ENCODE peak calls at places on chromosomes 3 and 15, in seven cellular contexts. I, J, E, R, G, N and Q are unnamed samples.

GRCh38 chr3:44419923-44420650 is 57.4 kb downstream of the ZNF445 start:
- DNase-seq in I (no peak), J (no peak), E (no peak), R (no peak), G (no peak), N (no peak), Q (no peak)

GRCh38 chr15:96593735-96594134 is 263.2 kb downstream of the NR2F2 start:
- DNase-seq in I (no peak), J (no peak), E (no peak), R (no peak), G (no peak), N (no peak), Q (no peak)

GRCh38 chr3:79870006-79870620 is 102.3 kb upstream of the ROBO1 start:
- DNase-seq in I (no peak), J (no peak), E (no peak), R (no peak), G (no peak), N (no peak), Q (no peak)

GRCh38 chr15:70140543-70141375 is 43.0 kb upstream of the TLE3 start:
- DNase-seq in I (peak), J (no peak), E (peak), R (peak), G (peak), N (no peak), Q (peak)

GRCh38 chr3:135239485-135239884 is 444.4 kb downstream of the EPHB1 start:
- DNase-seq in I (no peak), J (no peak), E (no peak), R (no peak), G (no peak), N (peak), Q (no peak)

GRCh38 chr15:66883322-66883911 is 181.4 kb downstream of the SMAD6 start:
- DNase-seq in I (peak), J (peak), E (peak), R (peak), G (peak), N (no peak), Q (no peak)

GRCh38 chr15:40981186-40981585 is 27.9 kb downstream of the CHAC1 start:
- DNase-seq in I (peak), J (no peak), E (no peak), R (no peak), G (no peak), N (no peak), Q (no peak)

GRCh38 chr3:146246493-146246892 is 4.4 kb downstream of the PLSCR4 start:
- DNase-seq in I (peak), J (no peak), E (no peak), R (no peak), G (no peak), N (no peak), Q (no peak)

GRCh38 chr3:21524113-21524512 is 226.9 kb downstream of the ZNF385D start:
- DNase-seq in I (no peak), J (no peak), E (no peak), R (no peak), G (no peak), N (peak), Q (no peak)

GRCh38 chr3:66809579-66809958 is 188.5 kb upstream of the KBTBD8 start:
- DNase-seq in I (peak), J (no peak), E (no peak), R (peak), G (no peak), N (no peak), Q (peak)

GRCh38 chr15:83193721-83194120 is 13.9 kb downstream of the HDGFL3 start:
- DNase-seq in I (no peak), J (no peak), E (no peak), R (no peak), G (no peak), N (no peak), Q (no peak)

GRCh38 chr3:98734737-98735136 is 28.4 kb upstream of the ST3GAL6 start:
- DNase-seq in I (peak), J (no peak), E (no peak), R (no peak), G (no peak), N (peak), Q (no peak)

GRCh38 chr3:43794776-43795175 is 104.0 kb downstream of the ABHD5 start:
- DNase-seq in I (no peak), J (peak), E (no peak), R (no peak), G (no peak), N (no peak), Q (no peak)

GRCh38 chr3:16448691-16449090 is 64.8 kb downstream of the RFTN1 start:
- DNase-seq in I (peak), J (peak), E (peak), R (no peak), G (no peak), N (no peak), Q (peak)

GRCh38 chr3:143480306-143480852 is 360.8 kb downstream of the CHST2 start:
- DNase-seq in I (peak), J (no peak), E (peak), R (no peak), G (no peak), N (no peak), Q (no peak)

GRCh38 chr3:133882986-133883586 is 12.6 kb downstream of the RAB6B start:
- DNase-seq in I (no peak), J (no peak), E (no peak), R (no peak), G (no peak), N (no peak), Q (no peak)

GRCh38 chr3:35639251-35640185 is at the start of gene ARPP21:
- DNase-seq in I (peak), J (no peak), E (peak), R (no peak), G (peak), N (peak), Q (peak)

GRCh38 chr3:14366233-14366632 is 36.2 kb upstream of the SLC6A6 start:
- DNase-seq in I (no peak), J (no peak), E (no peak), R (no peak), G (no peak), N (no peak), Q (no peak)

GRCh38 chr15:99592135-99592845 is 26.5 kb downstream of the MEF2A start:
- DNase-seq in I (peak), J (no peak), E (no peak), R (no peak), G (no peak), N (no peak), Q (no peak)

GRCh38 chr15:42608110-42608531 is 32.7 kb downstream of the STARD9 start:
- DNase-seq in I (peak), J (no peak), E (no peak), R (no peak), G (no peak), N (no peak), Q (peak)

GRCh38 chr15:65132841-65133549 is 613 bp downstream of the PDCD7 start:
- DNase-seq in I (peak), J (no peak), E (peak), R (peak), G (peak), N (peak), Q (peak)

GRCh38 chr3:60912876-60913275 is 338.4 kb downstream of the FHIT start:
- DNase-seq in I (no peak), J (no peak), E (peak), R (no peak), G (no peak), N (no peak), Q (no peak)

GRCh38 chr3:187973977-187974856 is 179.7 kb upstream of the LPP start:
- DNase-seq in I (no peak), J (no peak), E (no peak), R (no peak), G (no peak), N (no peak), Q (no peak)

GRCh38 chr3:156307704-156308103 is 187.3 kb downstream of the KCNAB1 start:
- DNase-seq in I (peak), J (no peak), E (no peak), R (no peak), G (no peak), N (no peak), Q (no peak)

GRCh38 chr3:194103475-194103874 is 32.5 kb upstream of the HES1 start:
- DNase-seq in I (no peak), J (no peak), E (no peak), R (no peak), G (no peak), N (no peak), Q (no peak)

GRCh38 chr3:134083626-134084229 is 54.0 kb upstream of the SLCO2A1 start:
- DNase-seq in I (no peak), J (no peak), E (no peak), R (no peak), G (no peak), N (no peak), Q (no peak)

GRCh38 chr3:134134698-134135415 is 105.1 kb upstream of the SLCO2A1 start:
- DNase-seq in I (no peak), J (no peak), E (no peak), R (no peak), G (no peak), N (no peak), Q (no peak)

GRCh38 chr3:50241163-50241562 is 5.2 kb downstream of the GNAI2 start:
- DNase-seq in I (no peak), J (no peak), E (no peak), R (no peak), G (peak), N (no peak), Q (no peak)

GRCh38 chr3:127002195-127003174 is 19.6 kb downstream of the PLXNA1 start:
- DNase-seq in I (peak), J (no peak), E (no peak), R (no peak), G (peak), N (peak), Q (peak)

GRCh38 chr15:80698636-80699035 is 3.5 kb downstream of the ABHD17C start:
- DNase-seq in I (no peak), J (no peak), E (no peak), R (no peak), G (no peak), N (no peak), Q (no peak)

GRCh38 chr3:134768845-134769244 is 26.2 kb upstream of the EPHB1 start:
- DNase-seq in I (no peak), J (no peak), E (no peak), R (no peak), G (no peak), N (no peak), Q (no peak)

GRCh38 chr3:72299823-72300222 is 514.9 kb upstream of the PROK2 start:
- DNase-seq in I (peak), J (peak), E (no peak), R (no peak), G (no peak), N (no peak), Q (no peak)

GRCh38 chr15:29570121-29570930 is 251.9 kb downstream of the TJP1 start:
- DNase-seq in I (peak), J (no peak), E (peak), R (no peak), G (peak), N (peak), Q (no peak)

DNA sequence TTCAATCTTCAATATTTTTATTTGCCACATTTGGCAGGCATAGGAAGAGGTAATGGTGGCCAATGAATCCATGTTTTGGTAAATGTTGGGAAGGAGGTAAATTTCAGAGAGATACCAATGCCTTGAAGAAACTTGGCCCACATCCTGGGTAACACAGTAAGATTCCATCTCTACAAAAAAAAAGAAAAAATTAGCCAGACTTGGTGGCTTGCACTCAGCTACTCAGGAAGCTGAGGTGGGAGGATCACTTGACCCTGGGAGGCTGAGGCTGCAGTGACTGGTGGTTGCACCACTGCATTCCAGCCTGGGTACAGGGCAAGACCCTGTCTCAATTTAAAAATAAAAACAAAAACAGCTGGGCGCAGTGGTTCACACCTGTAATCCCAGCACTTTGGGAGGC is 81.8 kb downstream of the PIK3CB start:
- DNase-seq in I (no peak), J (no peak), E (no peak), R (no peak), G (no peak), N (no peak), Q (no peak)
- TF ChIP-seq MAX in I (no peak), J (no peak), E (no peak), R (no peak), G (no peak), N (no peak), Q (no peak)

GRCh38 chr15:63605816-63606215 is 8.6 kb downstream of the FBXL22 start:
- DNase-seq in I (no peak), J (no peak), E (no peak), R (no peak), G (no peak), N (no peak), Q (peak)
- TF ChIP-seq MAX in I (no peak), J (no peak), E (no peak), R (no peak), G (no peak), N (no peak), Q (peak)

GRCh38 chr3:177836671-177837070 is 639.4 kb upstream of the TBL1XR1 start:
- DNase-seq in I (no peak), J (no peak), E (no peak), R (no peak), G (no peak), N (no peak), Q (peak)

GRCh38 chr3:177833392-177833791 is 636.1 kb upstream of the TBL1XR1 start:
- DNase-seq in I (peak), J (no peak), E (no peak), R (no peak), G (no peak), N (no peak), Q (no peak)

GRCh38 chr3:177832862-177833261 is 635.6 kb upstream of the TBL1XR1 start:
- DNase-seq in I (no peak), J (no peak), E (no peak), R (no peak), G (no peak), N (peak), Q (no peak)

GRCh38 chr3:177835917-177836316 is 638.6 kb upstream of the TBL1XR1 start:
- DNase-seq in I (no peak), J (no peak), E (no peak), R (no peak), G (no peak), N (no peak), Q (no peak)

DNA sequence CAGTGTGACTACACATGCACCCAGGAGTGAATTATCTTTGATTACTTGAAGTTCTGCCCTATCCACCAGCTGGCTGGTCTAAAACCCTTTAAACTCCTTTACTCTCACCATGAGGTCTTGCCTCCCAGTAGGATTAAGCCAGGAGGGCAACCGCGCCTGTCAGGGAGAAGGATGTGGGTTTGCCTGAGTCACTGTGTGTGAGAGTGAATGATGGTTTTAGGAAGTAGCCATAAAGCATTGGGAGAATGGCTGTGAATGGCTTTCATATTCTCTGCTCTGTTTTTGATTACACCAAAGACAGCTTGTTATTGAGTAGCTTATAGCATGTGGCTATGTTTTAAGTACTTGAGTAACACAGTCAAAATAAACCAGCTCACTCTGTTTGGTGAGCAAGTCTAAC is 637.7 kb upstream of the TBL1XR1 start:
- DNase-seq in I (peak), J (peak), E (peak), R (no peak), G (no peak), N (no peak), Q (peak)
- TF ChIP-seq MAX in I (no peak), J (no peak), E (no peak), R (no peak), G (no peak), N (peak), Q (no peak)

GRCh38 chr15:45169608-45170480 is 17.9 kb downstream of the SHF start:
- DNase-seq in I (no peak), J (no peak), E (no peak), R (no peak), G (no peak), N (peak), Q (peak)

GRCh38 chr15:45168286-45168685 is 19.5 kb downstream of the SHF start:
- DNase-seq in I (no peak), J (no peak), E (no peak), R (no peak), G (no peak), N (no peak), Q (no peak)

GRCh38 chr15:45174577-45174976 is 13.2 kb downstream of the SHF start:
- DNase-seq in I (no peak), J (no peak), E (no peak), R (no peak), G (no peak), N (no peak), Q (no peak)

GRCh38 chr15:45168751-45169551 is 18.8 kb downstream of the SHF start:
- DNase-seq in I (no peak), J (no peak), E (no peak), R (no peak), G (no peak), N (peak), Q (no peak)

DNA sequence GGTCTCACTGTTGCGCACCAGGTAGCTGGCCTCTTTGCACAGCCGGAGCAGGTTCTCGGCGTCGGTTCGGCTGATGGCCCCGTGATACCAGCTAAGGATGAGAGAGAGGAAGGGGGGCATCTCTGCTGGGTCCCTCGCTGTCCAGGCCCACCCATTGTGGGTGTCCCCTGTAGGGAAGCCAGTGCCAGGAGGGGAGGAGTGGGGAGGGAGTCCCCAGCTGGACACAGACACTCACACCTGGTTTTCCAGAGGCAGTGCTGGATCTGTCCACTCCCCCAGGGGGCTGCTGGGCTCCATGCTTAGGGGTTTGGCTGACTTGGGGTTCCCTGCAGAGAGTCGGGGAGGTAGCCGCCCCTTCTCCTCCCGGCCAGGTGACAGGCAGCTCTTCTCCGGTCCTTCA is 15.9 kb downstream of the SHF start:
- DNase-seq in I (no peak), J (no peak), E (no peak), R (no peak), G (no peak), N (no peak), Q (no peak)
- TF ChIP-seq MAX in I (no peak), J (no peak), E (no peak), R (no peak), G (no peak), N (no peak), Q (no peak)

DNA sequence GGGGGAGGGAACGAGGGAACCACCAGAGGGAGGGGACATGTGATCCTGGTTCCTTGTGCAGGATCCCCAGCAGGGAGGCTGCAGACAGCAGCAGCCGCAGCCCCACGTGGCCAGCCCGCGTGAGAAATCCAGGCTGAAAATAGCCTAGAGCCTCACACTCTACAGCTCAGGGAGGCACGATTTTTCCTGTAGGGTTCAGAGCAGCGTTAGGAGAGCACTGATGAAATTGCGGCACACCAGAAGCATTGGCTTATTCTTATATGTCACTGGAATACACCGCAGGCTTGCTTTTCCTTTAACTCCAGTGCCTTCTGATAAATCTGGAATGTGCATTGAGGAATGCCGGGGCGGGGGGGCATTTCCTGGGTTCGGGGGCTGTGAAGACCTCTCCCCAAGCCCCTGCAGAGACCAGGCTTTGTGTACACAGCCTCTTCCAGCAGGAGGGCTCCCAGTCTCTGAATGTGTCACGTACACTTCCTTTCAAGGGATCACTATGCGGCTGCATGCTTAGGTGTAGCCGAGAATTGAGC is 193.0 kb downstream of the ATP10A start:
- DNase-seq in I (no peak), J (no peak), E (peak), R (no peak), G (peak), N (peak), Q (no peak)
- TF ChIP-seq MAX in I (no peak), J (no peak), E (no peak), R (no peak), G (peak), N (no peak), Q (no peak)

GRCh38 chr15:86865920-86866319 is 786.2 kb downstream of the AGBL1 start:
- DNase-seq in I (no peak), J (no peak), E (no peak), R (no peak), G (no peak), N (no peak), Q (no peak)

GRCh38 chr15:86872782-86873181 is 793.1 kb downstream of the AGBL1 start:
- DNase-seq in I (no peak), J (no peak), E (no peak), R (no peak), G (no peak), N (no peak), Q (no peak)

GRCh38 chr15:86876387-86876786 is 796.7 kb downstream of the AGBL1 start:
- DNase-seq in I (no peak), J (no peak), E (no peak), R (no peak), G (no peak), N (no peak), Q (no peak)

GRCh38 chr15:86870846-86871245 is 791.2 kb downstream of the AGBL1 start:
- DNase-seq in I (no peak), J (no peak), E (no peak), R (no peak), G (no peak), N (no peak), Q (no peak)
- TF ChIP-seq MAX in I (no peak), J (no peak), E (no peak), R (no peak), G (no peak), N (no peak), Q (no peak)